ENCODE peak calls at places on chromosome 17, in seven cellular contexts. T, W, S, K, Z, B and N are unnamed samples.
A peak's percentile ranks its signal among the peaks of the same experiment; 100 is the strongest.

GRCh38 chr17:921161-921560 is 58.4 kb downstream of the NXN start:
- DNase-seq in T (no peak), K (peak; percentile 59), Z (no peak), B (peak; percentile 40), W (no peak), S (no peak), N (no peak)

GRCh38 chr17:59437766-59438165 is 106.3 kb downstream of the YPEL2 start:
- DNase-seq in B (no peak), T (no peak), W (no peak), Z (no peak), K (no peak), S (no peak), N (no peak)

GRCh38 chr17:50581316-50581715 is 20.8 kb downstream of the CACNA1G start:
- DNase-seq in S (no peak), T (no peak), K (no peak), Z (no peak), W (no peak), B (no peak), N (no peak)

GRCh38 chr17:30530346-30531025 is 53.3 kb downstream of the GOSR1 start:
- DNase-seq in T (peak; percentile 47), S (peak; percentile 28), W (no peak), Z (no peak), K (no peak), B (no peak), N (no peak)

GRCh38 chr17:78151514-78152008 is 5.4 kb downstream of the C17orf99 start:
- DNase-seq in T (no peak), S (no peak), W (peak; percentile 34), B (no peak), K (peak; percentile 60), Z (no peak), N (no peak)

GRCh38 chr17:65346166-65346565 is 209.0 kb downstream of the RGS9 start:
- DNase-seq in K (no peak), W (no peak), T (no peak), S (no peak), Z (no peak), B (no peak), N (no peak)

GRCh38 chr17:6681671-6682070 is 30.1 kb downstream of the C17orf100 start:
- DNase-seq in S (no peak), T (no peak), K (no peak), W (no peak), Z (no peak), B (no peak), N (no peak)

GRCh38 chr17:37506678-37507077 is 17.0 kb downstream of the DUSP14 start:
- DNase-seq in B (no peak), Z (no peak), W (no peak), S (peak; percentile 58), T (peak; percentile 38), K (no peak), N (no peak)

GRCh38 chr17:35161281-35161761 is 13.7 kb downstream of the UNC45B start:
- DNase-seq in Z (no peak), T (no peak), S (no peak), B (no peak), W (no peak), K (no peak), N (no peak)

GRCh38 chr17:42980274-42980765 is at the start of gene RUNDC1:
- DNase-seq in T (peak; percentile 85), S (peak; percentile 90), Z (peak; percentile 98), B (peak; percentile 96), W (peak; percentile 90), K (peak; percentile 94), N (peak; percentile 97)

GRCh38 chr17:73901661-73902415 is 257.6 kb upstream of the SDK2 start:
- DNase-seq in B (peak; percentile 22), Z (no peak), K (peak; percentile 48), T (no peak), S (no peak), W (peak; percentile 46), N (peak; percentile 82)

GRCh38 chr17:49571283-49571682 is 4.4 kb upstream of the NXPH3 start:
- DNase-seq in K (no peak), T (no peak), S (no peak), B (no peak), W (no peak), Z (peak; percentile 41), N (no peak)

GRCh38 chr17:45155483-45155882 is 6.2 kb upstream of the HEXIM2 start:
- DNase-seq in T (no peak), B (no peak), Z (no peak), S (no peak), K (no peak), W (no peak), N (no peak)

GRCh38 chr17:78294776-78295175 is 63.3 kb downstream of the TMEM235 start:
- DNase-seq in T (no peak), S (peak; percentile 38), W (no peak), Z (no peak), K (no peak), B (no peak), N (no peak)

GRCh38 chr17:40111221-40112128 is 10.3 kb upstream of the MSL1 start:
- DNase-seq in T (peak; percentile 97), S (peak; percentile 98), Z (peak; percentile 95), B (peak; percentile 96), W (peak; percentile 95), K (peak; percentile 90), N (peak; percentile 85)

GRCh38 chr17:73401911-73402310 is 90.1 kb upstream of the CDC42EP4 start:
- DNase-seq in S (peak; percentile 18), Z (no peak), K (no peak), T (no peak), W (no peak), B (peak; percentile 38), N (no peak)

GRCh38 chr17:28712037-28712704 is 483 bp upstream of the PROCA1 start:
- DNase-seq in T (no peak), S (peak; percentile 55), Z (peak; percentile 84), W (peak; percentile 47), K (no peak), B (peak; percentile 31), N (peak; percentile 81)

GRCh38 chr17:78853926-78854394 is 13.3 kb upstream of the USP36 start:
- DNase-seq in K (no peak), T (no peak), Z (no peak), S (no peak), B (no peak), W (no peak), N (no peak)

GRCh38 chr17:62791235-62792121 is 16.6 kb downstream of the MARCHF10 start:
- DNase-seq in W (no peak), B (no peak), S (peak; percentile 88), T (no peak), Z (no peak), K (no peak), N (no peak)

GRCh38 chr17:10702574-10702973 is 5.2 kb downstream of the ADPRM start:
- DNase-seq in K (no peak), Z (no peak), B (no peak), S (peak; percentile 54), T (peak; percentile 2), W (no peak), N (no peak)

GRCh38 chr17:46818319-46818928 is at the start of gene WNT3:
- DNase-seq in B (no peak), S (no peak), W (no peak), Z (no peak), K (no peak), T (no peak), N (peak; percentile 75)

GRCh38 chr17:74748529-74749261 is at the start of gene NHERF1:
- DNase-seq in T (no peak), W (peak; percentile 94), Z (peak; percentile 98), B (peak; percentile 96), K (peak; percentile 96), S (peak; percentile 92), N (peak; percentile 98)

GRCh38 chr17:73802871-73803270 is 158.6 kb upstream of the SDK2 start:
- DNase-seq in K (no peak), W (no peak), Z (no peak), T (no peak), S (no peak), B (no peak), N (no peak)

GRCh38 chr17:73546121-73546520 is 98.1 kb downstream of the SDK2 start:
- DNase-seq in K (no peak), W (no peak), Z (no peak), T (no peak), S (no peak), B (no peak), N (no peak)

GRCh38 chr17:71464241-71464640 is 656.6 kb upstream of the SOX9 start:
- DNase-seq in K (no peak), T (no peak), B (no peak), S (no peak), W (no peak), Z (no peak), N (no peak)

GRCh38 chr17:71460943-71461342 is 659.9 kb upstream of the SOX9 start:
- DNase-seq in T (no peak), B (peak; percentile 27), W (no peak), Z (no peak), S (peak; percentile 40), K (no peak), N (no peak)

GRCh38 chr17:71458322-71458721 is 662.5 kb upstream of the SOX9 start:
- DNase-seq in W (no peak), S (no peak), Z (no peak), B (no peak), T (no peak), K (no peak), N (no peak)

DNA sequence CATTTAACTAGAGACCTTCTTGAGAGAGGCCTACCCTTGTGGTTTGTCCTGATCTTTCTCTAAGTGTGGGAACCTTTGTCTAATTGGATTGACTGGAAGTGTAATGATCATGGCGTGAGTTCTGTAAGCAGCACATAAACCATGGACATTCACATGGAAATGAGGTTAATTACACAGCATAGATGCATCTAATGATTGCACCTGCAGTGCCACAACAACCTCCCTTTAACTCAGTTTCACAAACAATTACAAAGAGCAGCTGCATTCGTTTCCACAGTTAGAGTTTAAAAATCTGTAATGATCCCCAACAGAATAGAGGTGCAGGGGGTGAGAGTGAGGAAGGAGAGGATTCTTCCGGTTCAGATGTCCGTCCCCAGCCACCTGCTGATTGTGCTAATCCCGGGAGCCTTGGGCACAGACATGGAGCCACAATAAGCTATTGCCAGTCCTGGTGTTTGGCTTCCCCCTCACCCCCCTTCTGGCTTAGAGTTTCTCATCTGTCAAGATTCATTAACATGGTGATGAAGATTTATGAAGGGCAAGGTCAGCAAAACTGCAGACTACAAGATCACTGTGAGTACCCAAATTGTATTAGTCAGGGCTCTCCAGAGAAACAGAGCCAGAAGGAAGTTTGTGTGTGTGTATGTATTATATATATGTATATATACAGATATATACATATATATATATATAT is 659.2 kb upstream of the SOX9 start:
- DNase-seq in S (no peak), T (no peak), Z (no peak), K (no peak), B (no peak), W (no peak), N (no peak)
- H3K4me1 ChIP-seq in S (no peaks in the 10 kb centered on the region), T (no peaks in the 10 kb centered on the region), Z (no peaks in the 10 kb centered on the region), K (no peaks in the 10 kb centered on the region), B (no peaks in the 10 kb centered on the region), W (no peaks in the 10 kb centered on the region), N (no peaks in the 10 kb centered on the region)

GRCh38 chr17:82793974-82794620 is 42.2 kb downstream of the TBCD start:
- DNase-seq in W (no peak), K (peak; percentile 53), Z (no peak), T (no peak), B (no peak), S (no peak), N (no peak)
- H3K36me3 ChIP-seq in W (no peaks in the 10 kb centered on the region), K (no peaks in the 10 kb centered on the region), Z (no peaks in the 10 kb centered on the region), T (no peaks in the 10 kb centered on the region), B (no peaks in the 10 kb centered on the region), S (peaks cover 27% of the 10 kb centered on the region), N (no peaks in the 10 kb centered on the region)

GRCh38 chr17:75845058-75845711 is 981 bp upstream of the UNC13D start:
- DNase-seq in Z (peak; percentile 95), S (peak; percentile 76), T (peak; percentile 70), B (peak; percentile 98), K (peak; percentile 92), W (peak; percentile 94), N (peak; percentile 93)
- H3K4me1 ChIP-seq in Z (no peaks in the 10 kb centered on the region), S (peaks cover 22% of the 10 kb centered on the region), T (peaks cover 39% of the 10 kb centered on the region), B (peaks cover 30% of the 10 kb centered on the region), K (peaks cover 16% of the 10 kb centered on the region), W (peaks cover 50% of the 10 kb centered on the region), N (peaks cover 49% of the 10 kb centered on the region)

GRCh38 chr17:67912088-67912487 is 84.2 kb downstream of the C17orf58 start:
- DNase-seq in W (no peak), S (no peak), Z (no peak), T (no peak), B (no peak), K (no peak), N (no peak)
- H3K36me3 ChIP-seq in W (peaks cover 7% of the 10 kb centered on the region), S (peaks cover 10% of the 10 kb centered on the region), Z (peaks cover 4% of the 10 kb centered on the region), T (peaks cover 15% of the 10 kb centered on the region), B (no peaks in the 10 kb centered on the region), K (no peaks in the 10 kb centered on the region), N (peaks cover 72% of the 10 kb centered on the region)